ENCODE peak calls at places on chromosomes 5 and 9, in five cellular contexts. K, Y, F, M and S are unnamed samples.
A peak's percentile ranks its signal among the peaks of the same experiment; 100 is the strongest.

GRCh38 chr9:121652838-121653231 is 1.4 kb downstream of the DAB2IP start:
- DNase-seq in K (no peak), Y (no peak), F (no peak), M (no peak), S (no peak)

GRCh38 chr5:149162401-149163084 is 21.2 kb downstream of the ABLIM3 start:
- DNase-seq in K (no peak), Y (no peak), F (peak; percentile 24), M (no peak), S (no peak)

GRCh38 chr9:81499571-81499970 is 189.8 kb downstream of the TLE1 start:
- DNase-seq in K (no peak), Y (no peak), F (no peak), M (no peak), S (no peak)

GRCh38 chr5:112616812-112617547 is 120.7 kb upstream of the APC start:
- DNase-seq in K (no peak), Y (no peak), F (no peak), M (no peak), S (no peak)

GRCh38 chr5:168039485-168040005 is 251.9 kb upstream of the WWC1 start:
- DNase-seq in K (no peak), Y (no peak), F (no peak), M (no peak), S (no peak)

GRCh38 chr5:172806897-172807672 is 27.0 kb upstream of the ERGIC1 start:
- DNase-seq in K (peak; percentile 49), Y (peak; percentile 95), F (peak; percentile 98), M (peak; percentile 93), S (peak; percentile 31)

GRCh38 chr9:68629042-68629441 is 76.0 kb upstream of the PIP5K1B start:
- DNase-seq in K (no peak), Y (peak; percentile 42), F (no peak), M (no peak), S (no peak)

GRCh38 chr5:88398316-88398715 is 129.7 kb upstream of the TMEM161B start:
- DNase-seq in K (no peak), Y (no peak), F (no peak), M (no peak), S (no peak)

GRCh38 chr9:110615526-110615925 is 36.0 kb upstream of the SVEP1 start:
- DNase-seq in K (no peak), Y (no peak), F (no peak), M (no peak), S (no peak)

GRCh38 chr5:59238126-59238902 is 655.2 kb downstream of the PDE4D start:
- DNase-seq in K (no peak), Y (no peak), F (no peak), M (no peak), S (no peak)

GRCh38 chr9:112680731-112681402 is 37.0 kb downstream of the INIP start:
- DNase-seq in K (no peak), Y (no peak), F (no peak), M (no peak), S (no peak)

GRCh38 chr5:10329808-10330481 is 22.2 kb upstream of the CMBL start:
- DNase-seq in K (no peak), Y (no peak), F (no peak), M (peak; percentile 72), S (no peak)

GRCh38 chr5:35851282-35851681 is 5.4 kb upstream of the IL7R start:
- DNase-seq in K (no peak), Y (no peak), F (no peak), M (no peak), S (no peak)

GRCh38 chr5:35855221-35855620 is 1.5 kb upstream of the IL7R start:
- DNase-seq in K (no peak), Y (no peak), F (no peak), M (no peak), S (no peak)

GRCh38 chr5:35854248-35854647 is 2.4 kb upstream of the IL7R start:
- DNase-seq in K (no peak), Y (no peak), F (no peak), M (no peak), S (no peak)

GRCh38 chr5:35852084-35852734 is 4.5 kb upstream of the IL7R start:
- DNase-seq in K (no peak), Y (no peak), F (peak; percentile 21), M (no peak), S (no peak)

DNA sequence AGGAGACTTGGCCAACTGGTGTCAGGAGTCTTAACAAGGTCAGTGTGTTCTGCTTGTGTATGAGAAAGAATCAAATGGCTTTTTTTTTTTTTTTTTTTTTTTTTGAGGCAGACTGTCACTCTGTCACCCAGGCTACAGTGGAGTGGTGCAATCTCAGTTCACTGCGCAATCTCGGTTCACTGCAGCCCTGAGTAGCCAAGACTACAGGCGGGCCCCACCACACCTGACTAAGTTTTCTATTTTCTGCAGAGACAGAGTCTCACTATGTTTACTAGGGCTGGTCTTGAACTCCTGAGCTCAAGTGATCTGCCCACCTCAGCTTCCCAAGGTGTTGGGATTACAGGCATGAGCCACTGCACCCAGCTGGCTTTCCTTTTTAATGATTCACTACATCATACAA is 3.0 kb upstream of the IL7R start:
- DNase-seq in K (no peak), Y (no peak), F (no peak), M (peak; percentile 59), S (no peak)
- H3K4me1 ChIP-seq in K (no peaks in the 10 kb centered on the region), Y (no peaks in the 10 kb centered on the region), F (peaks cover 14% of the 10 kb centered on the region), M (no peaks in the 10 kb centered on the region), S (no peaks in the 10 kb centered on the region)

GRCh38 chr9:105608685-105609598 is 51.0 kb downstream of the FKTN start:
- DNase-seq in K (no peak), Y (peak; percentile 50), F (peak; percentile 52), M (no peak), S (peak; percentile 10)
- TF ChIP-seq CTCF in K (peak; percentile 37), Y (peak; percentile 34), F (peak; percentile 67), M (peak; percentile 58), S (peak; percentile 72)

DNA sequence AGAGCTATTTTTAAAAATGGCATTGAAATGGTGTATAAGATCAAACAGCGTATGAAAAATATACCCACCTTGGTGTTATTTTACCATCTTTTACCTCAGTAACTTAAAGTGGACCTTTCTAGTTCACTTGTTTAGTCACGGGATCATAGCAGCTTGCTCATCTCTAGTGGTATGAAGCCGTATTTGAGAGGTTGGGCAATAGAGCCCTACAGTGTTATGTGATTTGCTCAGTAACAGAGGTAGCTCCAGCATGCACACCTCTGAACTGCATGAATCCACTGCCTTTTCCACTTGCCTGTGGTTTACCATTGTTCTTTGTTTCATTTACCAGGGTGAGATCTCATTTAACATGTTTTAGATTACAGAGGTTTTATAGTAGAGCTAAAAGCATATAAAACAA is 134.4 kb downstream of the ATG10 start:
- DNase-seq in K (no peak), Y (no peak), F (no peak), M (no peak), S (no peak)
- TF ChIP-seq POLR2A in K (no peak), Y (no peak), F (no peak), M (no peak), S (no peak)

DNA sequence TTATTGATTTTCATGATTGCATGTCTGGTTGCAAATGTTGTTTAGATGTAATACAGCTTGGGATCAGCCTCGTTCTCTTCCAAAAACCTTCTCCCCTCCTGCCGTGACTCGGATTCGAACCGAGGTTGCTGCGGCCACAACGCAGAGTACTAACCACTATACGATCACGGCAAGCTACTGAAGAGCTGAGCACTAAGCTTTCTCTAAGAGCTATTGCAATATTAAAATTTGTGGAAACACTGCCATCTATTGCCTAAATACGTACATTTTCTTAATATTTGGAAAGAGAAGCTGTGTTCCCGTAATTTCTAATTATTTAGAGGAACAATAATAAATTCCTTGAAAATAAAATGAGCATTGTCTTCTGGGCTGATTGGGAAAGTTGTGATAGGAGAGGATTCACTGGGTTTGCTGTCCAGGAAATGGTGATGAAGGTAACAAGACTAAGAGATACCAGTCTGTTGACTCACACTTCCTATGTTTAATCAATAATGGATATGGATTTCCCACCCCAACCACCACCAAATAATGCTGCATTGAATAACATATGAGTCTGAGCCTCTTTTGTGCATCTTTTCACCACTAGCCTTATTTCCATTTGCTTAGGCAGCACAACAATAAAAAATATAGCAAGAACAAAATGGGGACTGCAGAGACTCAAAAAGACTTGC is 120.0 kb upstream of the NFIB start:
- DNase-seq in K (no peak), Y (no peak), F (peak; percentile 76), M (no peak), S (no peak)
- H3K4me1 ChIP-seq in K (peaks cover 2% of the 10 kb centered on the region), Y (peaks cover 20% of the 10 kb centered on the region), F (peaks cover 3% of the 10 kb centered on the region), M (peaks cover 4% of the 10 kb centered on the region), S (peaks cover 4% of the 10 kb centered on the region)

DNA sequence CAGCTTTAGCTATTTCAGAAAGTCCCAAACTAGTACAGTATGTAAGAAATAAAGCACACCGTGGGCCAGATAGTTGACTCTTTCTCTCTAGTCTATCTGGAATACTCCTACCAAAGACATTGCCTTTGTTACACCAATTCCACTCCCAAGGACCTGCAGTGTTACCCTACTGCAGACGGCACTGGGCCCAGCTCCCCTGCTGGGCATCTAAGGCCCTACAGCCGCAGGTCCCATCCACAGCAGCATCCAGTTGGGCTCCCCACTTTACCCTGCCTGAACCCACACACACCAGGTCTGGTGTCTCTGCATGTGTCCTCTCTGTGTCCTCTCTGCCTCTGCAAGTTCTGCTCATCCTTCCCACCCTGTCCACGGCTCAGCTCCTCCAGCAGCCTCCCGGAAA is 22.5 kb downstream of the TNIP1 start:
- DNase-seq in K (no peak), Y (no peak), F (no peak), M (no peak), S (no peak)
- TF ChIP-seq CTCF in K (no peak), Y (no peak), F (no peak), M (no peak), S (no peak)

DNA sequence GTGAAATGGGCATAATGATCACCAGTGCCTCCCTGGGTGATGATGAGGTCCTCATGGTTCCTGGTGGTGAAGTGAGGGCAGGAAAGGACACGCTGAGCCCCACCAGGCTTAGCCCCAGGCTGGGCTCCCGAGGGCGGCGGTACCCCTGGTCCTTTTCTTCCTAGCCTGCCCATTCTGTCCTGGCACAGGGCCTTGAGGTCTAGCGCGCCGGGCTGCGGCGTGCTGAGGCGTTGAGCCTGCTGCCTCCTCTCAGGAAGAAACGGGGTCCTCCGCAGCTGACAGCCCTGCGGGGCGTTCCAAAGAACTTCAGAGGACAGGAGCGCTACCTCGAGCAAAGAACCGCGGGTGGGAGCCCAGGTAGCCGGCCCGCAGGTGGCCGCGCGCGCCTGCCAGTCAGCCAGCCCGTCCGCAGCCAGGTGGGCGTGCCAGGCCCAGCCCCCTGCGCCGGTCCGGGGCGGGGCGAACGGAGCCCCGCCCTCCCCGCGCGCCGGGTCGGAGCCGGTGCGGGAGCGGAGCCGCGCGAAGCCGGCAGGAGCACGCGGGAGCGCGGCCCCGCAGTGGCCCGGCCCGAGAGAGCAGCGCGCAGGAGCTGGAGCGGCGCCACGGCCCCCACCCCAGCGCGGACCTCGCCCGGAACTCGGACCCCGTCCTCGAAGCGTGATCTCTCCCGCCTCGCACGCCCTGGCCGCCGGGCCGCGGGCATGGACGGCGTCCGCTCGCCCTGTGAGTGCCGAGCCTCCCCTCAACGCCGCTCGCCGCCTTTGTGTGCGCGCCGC is at the start of gene WNK2:
- DNase-seq in K (no peak), Y (peak; percentile 90), F (peak; percentile 24), M (peak; percentile 56), S (peak; percentile 45)
- TF ChIP-seq POLR2A in K (no peak), Y (no peak), F (peak; percentile 77), M (peak; percentile 46), S (peak; percentile 47)

GRCh38 chr9:129840024-129840423 is 4.8 kb downstream of the USP20 start:
- DNase-seq in K (no peak), Y (no peak), F (no peak), M (no peak), S (no peak)
- H3K4me1 ChIP-seq in K (peaks cover 11% of the 10 kb centered on the region), Y (peaks cover 39% of the 10 kb centered on the region), F (peaks cover 4% of the 10 kb centered on the region), M (peaks cover 4% of the 10 kb centered on the region), S (no peaks in the 10 kb centered on the region)